ENCODE peak calls at places on chromosomes 12 and 14, in nine cellular contexts. E is GM23338, H is hepatocyte, P is MM.1S, T is GM23248, A is SK-N-SH, S is neural progenitor cell, F is PC-3, V is OCI-LY7. L is an unnamed sample.

GRCh38 chr12:538731-539539 is 79.2 kb downstream of the B4GALNT3 start:
- DNase-seq in P (no peak), S (no peak), E (no peak), A (peak), V (no peak), T (peak), F (peak), H (no peak), L (peak)

GRCh38 chr14:37246427-37246829 is 48.7 kb downstream of the MIPOL1 start:
- DNase-seq in S (peak), P (peak), H (peak), A (peak), T (peak), V (peak), F (peak), E (peak), L (peak)

GRCh38 chr12:123401753-123402683 is 18.1 kb downstream of the KMT5A start:
- DNase-seq in H (no peak), F (no peak), T (no peak), E (peak), S (peak), V (no peak), A (no peak), P (no peak), L (no peak)

GRCh38 chr14:64914237-64914971 is at the start of gene CHURC1:
- DNase-seq in S (peak), T (peak), H (peak), A (peak), V (peak), P (peak), F (peak), E (peak), L (peak)

GRCh38 chr12:99984271-99985128 is at the start of gene ANKS1B:
- DNase-seq in T (peak), V (no peak), H (peak), A (peak), S (peak), E (peak), P (peak), F (peak), L (no peak)

GRCh38 chr14:69519701-69520100 is 35.2 kb downstream of the PLEKHD1 start:
- DNase-seq in H (no peak), T (no peak), A (no peak), S (no peak), E (peak), F (no peak), V (no peak), P (no peak), L (no peak)

GRCh38 chr12:88237954-88238353 is 95.8 kb downstream of the TMTC3 start:
- DNase-seq in A (no peak), E (no peak), T (peak), V (no peak), F (peak), H (no peak), P (no peak), S (no peak), L (peak)

GRCh38 chr12:123479442-123480180 is 21.7 kb downstream of the SNRNP35 start:
- DNase-seq in P (no peak), H (no peak), A (no peak), F (no peak), T (no peak), E (no peak), S (no peak), V (no peak), L (no peak)

GRCh38 chr14:61404637-61405036 is 83.3 kb downstream of the PRKCH start:
- DNase-seq in S (no peak), T (no peak), F (no peak), P (no peak), A (no peak), V (no peak), H (no peak), E (no peak), L (no peak)

GRCh38 chr14:77868552-77869300 is 68.8 kb downstream of the ADCK1 start:
- DNase-seq in V (no peak), T (no peak), P (no peak), S (no peak), A (no peak), F (no peak), H (no peak), E (no peak), L (no peak)

GRCh38 chr14:103014466-103015319 is 42.7 kb downstream of the CDC42BPB start:
- DNase-seq in S (peak), A (no peak), E (peak), F (no peak), T (peak), V (no peak), H (no peak), P (no peak), L (no peak)
- TF ChIP-seq EZH2phosphoT487 in S (no peak), A (no peak), E (no peak), F (no peak), T (no peak), V (no peak), H (no peak), P (no peak), L (no peak)

GRCh38 chr14:104299993-104300761 is 161.8 kb downstream of the KIF26A start:
- DNase-seq in F (no peak), V (no peak), E (no peak), T (no peak), S (no peak), A (peak), P (no peak), H (no peak), L (no peak)
- TF ChIP-seq EZH2phosphoT487 in F (no peak), V (no peak), E (no peak), T (no peak), S (no peak), A (no peak), P (no peak), H (no peak), L (no peak)

DNA sequence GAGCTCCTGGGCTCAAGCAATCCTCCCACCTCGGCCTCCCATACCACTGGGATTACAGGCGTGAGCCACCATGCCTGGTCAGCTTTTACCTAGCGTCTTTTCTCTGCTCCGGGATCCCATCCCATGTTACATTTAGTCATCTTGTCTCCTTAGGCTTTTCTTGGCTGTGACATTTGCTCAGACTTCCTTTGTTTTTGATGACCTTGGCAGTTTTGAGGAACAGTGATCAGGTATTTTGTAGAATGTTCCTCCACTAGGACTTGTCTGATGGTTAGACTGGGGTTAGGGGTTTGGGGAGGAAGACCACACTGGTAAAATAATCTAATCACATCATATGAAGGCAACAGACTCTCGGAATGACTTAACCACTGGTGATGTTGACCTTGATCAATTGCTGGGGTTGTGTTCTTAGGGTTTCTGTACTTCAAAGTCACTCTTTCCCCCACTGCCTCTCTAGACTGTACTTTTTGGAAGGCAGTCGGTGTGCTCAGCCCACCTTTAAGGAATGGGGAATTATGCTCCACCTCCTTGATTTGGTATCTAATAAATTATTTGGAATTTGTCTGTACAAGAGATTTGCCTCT is 48.4 kb downstream of the RIN3 start:
- DNase-seq in H (no peak), V (no peak), S (no peak), P (no peak), T (no peak), A (no peak), F (no peak), E (no peak), L (no peak)
- TF ChIP-seq EZH2phosphoT487 in H (no peak), V (no peak), S (no peak), P (no peak), T (no peak), A (no peak), F (no peak), E (no peak), L (no peak)

DNA sequence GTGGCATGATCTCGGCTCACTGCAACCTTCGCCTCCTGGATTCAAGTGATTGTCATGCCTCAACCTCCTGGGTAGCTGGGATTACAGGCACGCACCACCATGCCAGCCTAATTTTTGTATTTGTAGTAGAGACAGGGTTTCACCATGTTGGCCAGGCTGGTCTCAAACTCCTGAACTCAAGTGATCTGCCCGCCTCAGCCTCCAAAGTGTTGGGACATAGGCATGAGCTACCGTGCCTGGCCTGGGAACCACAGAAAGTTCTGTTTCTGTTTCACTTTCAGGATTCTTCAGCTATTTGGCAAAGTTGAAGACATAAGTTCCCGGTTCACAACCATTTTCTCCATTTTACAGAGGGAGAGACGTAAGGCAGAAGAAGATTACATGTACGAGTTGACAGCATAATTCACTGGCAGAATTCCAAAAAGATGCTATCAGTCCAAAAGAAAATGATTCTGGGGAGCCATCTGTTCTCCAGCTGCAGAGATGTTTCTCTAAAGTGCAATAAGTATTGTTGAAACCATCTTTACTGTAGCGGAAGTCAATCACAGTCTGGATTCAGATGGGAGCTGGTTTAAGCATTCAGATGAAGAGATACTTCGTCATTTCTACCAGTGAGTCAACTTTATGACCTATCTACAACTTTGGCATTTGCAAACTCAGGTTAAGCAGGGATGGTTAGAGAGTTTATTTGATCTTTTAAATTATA is 8.1 kb upstream of the RNF34 start:
- DNase-seq in T (peak), H (peak), V (no peak), S (no peak), F (no peak), P (peak), E (no peak), A (peak), L (no peak)
- TF ChIP-seq EZH2phosphoT487 in T (no peak), H (no peak), V (no peak), S (no peak), F (no peak), P (no peak), E (no peak), A (no peak), L (no peak)

GRCh38 chr14:75549169-75549568 is 26.9 kb downstream of the BATF start:
- DNase-seq in F (no peak), T (no peak), P (no peak), S (no peak), A (no peak), H (no peak), E (no peak), V (no peak), L (no peak)
- TF ChIP-seq EZH2phosphoT487 in F (no peak), T (no peak), P (no peak), S (no peak), A (no peak), H (no peak), E (no peak), V (no peak), L (no peak)

GRCh38 chr12:7749442-7749841 is 2.3 kb upstream of the CLEC4C start:
- DNase-seq in S (no peak), E (no peak), H (no peak), F (no peak), P (no peak), V (peak), T (no peak), A (no peak), L (no peak)
- TF ChIP-seq EZH2phosphoT487 in S (no peak), E (no peak), H (no peak), F (no peak), P (no peak), V (no peak), T (no peak), A (no peak), L (no peak)

DNA sequence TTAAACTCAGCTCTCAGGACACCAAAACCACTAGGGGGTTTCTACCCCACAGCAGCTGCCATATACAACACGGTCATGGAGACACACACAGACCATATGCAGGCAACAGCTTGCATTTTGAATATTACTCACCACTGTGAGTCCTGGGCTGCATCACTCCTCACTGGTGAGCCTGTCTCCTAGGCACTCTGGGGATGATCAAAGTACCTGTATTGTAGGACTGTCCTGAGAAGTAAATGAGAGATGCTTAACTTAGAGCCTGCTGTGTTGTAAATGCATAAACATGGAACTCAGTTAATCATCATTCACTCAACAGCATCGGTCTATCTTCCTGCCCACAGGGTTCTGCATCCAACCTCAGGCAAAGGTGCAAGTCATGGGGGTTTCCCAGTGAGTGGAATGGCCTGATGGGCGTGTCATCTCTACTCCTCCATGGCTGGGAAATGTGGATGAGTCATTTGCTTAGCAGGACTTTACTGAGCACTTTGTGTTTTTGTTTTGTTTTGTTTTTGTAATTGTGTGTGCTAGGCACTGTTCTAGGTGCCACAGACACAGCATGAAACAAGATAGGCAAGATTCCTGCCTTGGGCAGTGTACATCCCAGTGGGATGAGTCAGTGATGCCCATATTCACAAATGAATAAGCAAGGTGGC is 1141.2 kb upstream of the TMEM132C start:
- DNase-seq in H (peak), F (peak), P (no peak), A (no peak), V (no peak), E (no peak), T (peak), S (no peak), L (peak)
- TF ChIP-seq EZH2phosphoT487 in H (no peak), F (no peak), P (no peak), A (no peak), V (no peak), E (no peak), T (no peak), S (no peak), L (no peak)

GRCh38 chr12:41577995-41578394 is 389.9 kb downstream of the PDZRN4 start:
- DNase-seq in V (no peak), H (no peak), A (no peak), S (no peak), F (no peak), T (no peak), E (no peak), P (no peak), L (no peak)

GRCh38 chr12:41573445-41573844 is 385.3 kb downstream of the PDZRN4 start:
- DNase-seq in F (no peak), A (no peak), V (no peak), T (no peak), H (no peak), S (no peak), E (no peak), P (no peak), L (no peak)

DNA sequence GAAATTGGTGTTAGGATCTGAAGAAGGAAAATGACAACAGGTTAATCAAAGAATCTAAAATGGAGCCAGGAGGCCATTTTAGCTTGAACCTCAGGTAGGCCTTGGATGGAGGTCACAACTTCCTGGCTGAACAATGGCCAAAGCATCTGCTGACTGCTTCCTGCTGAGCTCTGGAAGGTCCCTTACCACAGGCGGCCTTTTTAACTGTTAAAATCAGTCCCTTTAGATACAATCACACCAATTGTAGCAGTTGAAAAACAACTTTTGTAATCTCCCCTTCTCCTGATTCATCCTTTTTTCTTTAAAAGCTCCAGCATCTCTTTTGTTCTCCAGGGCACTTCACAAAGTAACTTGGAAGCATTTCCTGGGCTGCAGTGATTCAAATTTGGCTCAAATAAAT is 388.8 kb downstream of the PDZRN4 start:
- DNase-seq in T (no peak), V (no peak), F (no peak), E (peak), P (peak), S (peak), A (no peak), H (no peak), L (no peak)
- TF ChIP-seq EZH2phosphoT487 in T (no peak), V (no peak), F (no peak), E (no peak), P (no peak), S (no peak), A (no peak), H (no peak), L (no peak)

GRCh38 chr14:46818147-46818546 is 166.6 kb upstream of the RPL10L start:
- DNase-seq in A (no peak), P (no peak), T (no peak), V (no peak), H (no peak), F (no peak), E (peak), S (peak), L (no peak)

GRCh38 chr14:46819117-46819516 is 167.5 kb upstream of the RPL10L start:
- DNase-seq in V (no peak), F (no peak), A (no peak), E (no peak), S (no peak), T (no peak), H (no peak), P (no peak), L (no peak)

DNA sequence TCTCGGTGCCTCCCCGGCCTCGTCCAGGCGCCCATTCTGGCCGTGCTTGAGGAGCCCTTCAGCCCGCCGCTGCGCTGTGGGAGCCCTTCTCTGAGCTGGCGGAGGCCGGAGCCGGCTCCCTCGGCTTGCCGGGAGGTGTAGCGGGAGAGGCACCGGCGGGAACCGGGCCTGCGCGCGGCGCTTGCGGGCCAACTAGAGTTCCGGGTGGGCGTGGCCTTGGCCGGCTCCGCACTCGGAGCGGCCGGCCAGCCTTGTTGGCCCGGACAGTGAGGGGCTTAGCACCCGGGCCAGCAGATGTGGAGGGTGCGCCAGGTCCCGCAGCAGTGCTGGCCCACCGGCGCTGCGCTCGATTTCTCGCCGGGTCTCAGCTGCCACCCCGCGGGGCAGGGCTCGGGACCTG is 168.7 kb upstream of the RPL10L start:
- DNase-seq in H (no peak), V (no peak), A (no peak), F (no peak), S (no peak), P (no peak), T (no peak), E (no peak), L (no peak)
- TF ChIP-seq EZH2phosphoT487 in H (no peak), V (no peak), A (no peak), F (no peak), S (no peak), P (no peak), T (no peak), E (no peak), L (no peak)